ENCODE peak calls at places on chromosomes 13 and 19, in four cellular contexts. Y, C, K and U are unnamed samples.

GRCh38 chr13:46622918-46623256 is 69.9 kb downstream of the LRCH1 start:
- DNase-seq in Y (no peak), C (no peak), K (no peak), U (no peak)

GRCh38 chr13:68759617-68760016 is 1348.0 kb upstream of the ATXN8OS start:
- DNase-seq in Y (no peak), C (no peak), K (no peak), U (no peak)

GRCh38 chr13:93398167-93398566 is 171.6 kb downstream of the GPC6 start:
- DNase-seq in Y (no peak), C (no peak), K (no peak), U (no peak)

GRCh38 chr19:55400281-55401087 is 7.1 kb downstream of the UBE2S start:
- DNase-seq in Y (no peak), C (no peak), K (no peak), U (no peak)

GRCh38 chr19:45323671-45324081 is 1.0 kb upstream of the CKM start:
- DNase-seq in Y (peak; percentile 55), C (no peak), K (no peak), U (no peak)

GRCh38 chr19:719636-720377 is 11.1 kb downstream of the PALM start:
- DNase-seq in Y (peak; percentile 71), C (no peak), K (no peak), U (peak; percentile 37)

GRCh38 chr13:40113644-40114304 is 458.3 kb downstream of the COG6 start:
- DNase-seq in Y (no peak), C (no peak), K (no peak), U (no peak)

GRCh38 chr13:24052547-24052981 is 108.0 kb upstream of the SPATA13 start:
- DNase-seq in Y (no peak), C (no peak), K (no peak), U (no peak)

GRCh38 chr13:33110713-33111413 is 94.6 kb downstream of the KL start:
- DNase-seq in Y (no peak), C (no peak), K (no peak), U (peak; percentile 31)

DNA sequence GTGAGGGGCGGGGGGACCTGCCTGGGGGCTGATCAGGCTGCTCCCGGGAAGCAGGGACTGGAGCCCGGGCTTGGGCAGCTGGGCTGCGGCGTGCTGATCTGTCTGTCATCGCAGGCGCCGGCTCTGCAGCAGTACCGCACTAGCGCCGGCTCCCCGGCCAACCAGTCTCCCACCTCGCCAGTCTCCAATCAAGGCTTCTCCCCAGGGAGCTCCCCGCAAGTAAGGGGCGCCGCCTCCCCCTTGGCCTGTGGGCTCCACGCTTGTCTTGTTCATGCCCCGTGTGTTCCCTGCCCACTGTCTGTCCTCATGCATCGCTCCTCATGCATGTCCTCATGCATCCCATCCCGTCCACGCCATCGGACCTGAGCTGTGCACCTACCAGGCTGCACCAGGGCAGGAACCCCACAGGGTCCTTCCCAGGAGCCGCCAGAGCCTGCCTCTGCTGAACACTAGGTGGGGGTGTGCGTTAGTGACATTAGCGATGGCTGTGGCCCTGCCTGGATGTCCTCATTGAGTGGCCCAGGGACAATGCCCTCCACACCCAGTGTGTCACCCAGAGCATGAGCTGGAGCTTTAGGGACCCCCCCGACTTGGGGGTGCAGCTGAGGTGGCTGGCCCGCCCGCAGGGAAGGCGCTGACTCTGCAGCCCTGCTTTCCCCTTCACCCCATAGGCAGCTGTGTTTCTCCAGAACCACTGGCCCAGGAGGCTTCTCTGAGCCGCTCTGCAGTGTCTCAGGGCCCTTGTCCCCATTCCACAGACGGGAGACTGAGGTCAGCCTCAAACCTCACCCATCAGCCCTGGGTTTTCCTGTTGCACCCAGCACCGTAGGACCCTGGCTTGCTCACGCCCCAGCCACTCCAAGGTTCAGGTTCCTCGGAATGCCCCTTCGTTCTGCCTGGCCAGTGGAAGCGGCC is 19.5 kb downstream of the COMP start:
- DNase-seq in Y (no peak), C (no peak), K (no peak), U (peak; percentile 62)
- TF ChIP-seq CTCF in Y (peak; percentile 37), C (peak; percentile 45), K (no peak), U (no peak)

DNA sequence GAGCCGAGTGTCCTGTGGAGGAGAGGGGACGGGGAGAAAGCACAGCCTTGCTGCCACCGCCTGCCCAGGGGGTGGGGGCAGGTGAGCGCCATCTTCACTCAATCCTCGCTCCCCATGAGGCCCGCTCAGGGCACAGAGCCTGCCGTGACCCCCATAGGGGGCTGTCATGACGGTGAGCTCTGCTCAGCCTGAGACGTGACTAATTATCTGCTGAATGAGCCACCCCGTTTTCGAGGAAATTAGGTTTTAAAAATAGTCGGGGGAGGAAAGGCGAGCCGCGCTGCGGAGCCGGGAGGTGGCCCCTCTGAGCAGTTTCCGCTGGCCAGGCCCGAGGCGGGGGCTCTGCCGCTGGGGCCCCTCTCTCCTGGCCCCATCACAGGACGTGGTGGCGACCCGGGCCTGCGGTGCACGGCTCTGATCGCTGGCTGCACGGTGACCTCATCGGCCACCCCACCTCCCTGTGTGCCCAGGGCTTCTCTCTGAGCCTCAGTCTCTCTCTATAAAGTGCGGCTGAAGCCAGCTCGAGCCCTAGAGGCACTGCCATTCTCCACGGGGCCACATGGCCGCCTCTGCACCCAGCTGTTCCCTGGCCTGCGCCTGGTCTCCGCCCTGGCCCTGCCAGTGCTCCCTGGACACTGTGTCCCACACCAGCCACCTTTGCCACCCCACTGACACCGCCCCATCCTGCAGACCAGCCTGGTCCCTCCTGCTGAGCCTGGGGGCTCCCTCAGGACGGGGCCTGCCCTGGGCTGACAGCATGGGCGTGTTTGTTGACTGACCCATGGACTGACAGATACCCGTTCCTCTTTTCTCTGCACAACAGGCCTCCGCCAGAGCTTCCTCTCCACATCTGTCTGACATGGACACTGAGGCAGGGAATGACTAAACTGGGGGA is 28.3 kb downstream of the PIP5K1C start:
- DNase-seq in Y (peak; percentile 32), C (no peak), K (no peak), U (peak; percentile 74)
- TF ChIP-seq CTCF in Y (no peak), C (no peak), K (no peak), U (no peak)

DNA sequence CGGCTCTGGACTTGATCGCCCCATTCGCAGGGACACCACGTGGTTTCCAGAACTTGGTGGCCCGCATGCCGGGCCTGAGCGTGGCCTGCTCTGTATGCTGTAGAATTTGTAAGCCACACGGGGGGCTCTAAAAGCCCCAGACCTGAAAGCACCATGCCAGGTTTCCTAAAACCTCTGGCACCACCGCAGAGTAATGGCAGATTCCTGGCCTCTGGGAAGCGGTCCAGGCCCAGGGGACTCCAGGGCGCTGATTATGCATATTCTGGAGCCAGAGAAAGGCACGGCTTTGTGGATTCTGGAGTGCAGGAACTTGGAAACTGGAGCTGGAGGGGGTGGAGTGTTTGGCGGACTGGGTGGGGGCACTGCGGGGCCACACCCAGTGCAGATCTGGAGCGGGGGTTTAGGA is 3.7 kb downstream of the FTL start:
- DNase-seq in Y (no peak), C (no peak), K (no peak), U (no peak)
- TF ChIP-seq CTCF in Y (no peak), C (no peak), K (no peak), U (no peak)

GRCh38 chr19:40808021-40808325 is 9.0 kb downstream of the EGLN2 start:
- DNase-seq in Y (no peak), C (no peak), K (no peak), U (no peak)
- TF ChIP-seq CTCF in Y (no peak), C (no peak), K (no peak), U (no peak)

GRCh38 chr19:18587962-18588610 is 512 bp upstream of the REX1BD start:
- DNase-seq in Y (no peak), C (no peak), K (no peak), U (peak; percentile 8)

GRCh38 chr19:18587561-18587960 is 1.0 kb upstream of the REX1BD start:
- DNase-seq in Y (no peak), C (no peak), K (no peak), U (no peak)

GRCh38 chr19:18588611-18589379 is at the start of gene REX1BD:
- DNase-seq in Y (peak; percentile 90), C (peak; percentile 83), K (peak; percentile 87), U (peak; percentile 93)

GRCh38 chr19:18590273-18591272 is 2.0 kb downstream of the REX1BD start:
- DNase-seq in Y (peak; percentile 92), C (peak; percentile 74), K (no peak), U (peak; percentile 49)

DNA sequence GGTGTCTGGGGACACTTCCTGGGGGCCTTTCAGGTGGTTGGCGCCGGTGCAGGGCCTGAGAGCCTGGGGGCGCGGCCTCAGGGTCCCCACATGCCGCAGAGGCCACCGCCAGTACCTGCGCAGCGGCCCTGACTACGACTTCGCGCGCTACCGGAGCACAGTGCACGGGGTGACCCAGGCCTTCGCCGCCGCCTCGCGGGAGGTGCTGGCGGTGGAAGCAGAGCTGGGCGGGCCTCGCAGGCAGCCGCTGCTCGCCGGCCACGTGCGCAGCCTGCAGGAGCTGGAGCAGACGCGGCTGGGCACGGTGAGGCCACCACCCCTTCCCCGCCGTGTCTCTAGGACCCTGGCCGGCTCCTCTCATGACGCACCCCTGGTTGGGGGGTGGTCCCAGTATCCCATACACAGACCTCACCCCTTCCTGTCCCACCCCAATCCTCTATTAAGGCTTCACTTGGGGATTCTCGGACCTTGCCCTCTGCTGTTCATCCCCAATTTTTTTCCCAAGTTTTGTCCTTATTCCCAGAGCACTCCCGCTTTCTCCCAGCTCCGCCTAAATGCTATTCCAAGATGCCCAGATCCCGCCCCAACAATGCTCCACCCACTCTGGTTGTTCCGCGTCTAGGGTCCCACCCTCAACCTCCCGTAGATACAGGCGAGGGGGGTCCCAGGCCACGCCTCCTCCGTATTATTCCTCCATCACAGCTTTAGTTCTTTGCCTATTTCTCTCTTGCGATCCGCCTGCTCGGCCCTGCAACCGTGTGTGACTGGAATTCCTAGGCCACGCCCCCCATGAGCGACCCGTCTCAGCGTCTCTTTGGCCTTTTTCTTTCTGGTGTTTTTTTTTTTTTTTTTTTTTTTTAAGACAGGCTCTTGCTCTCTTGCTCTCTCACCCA is 1.0 kb downstream of the REX1BD start:
- DNase-seq in Y (peak; percentile 75), C (peak; percentile 62), K (no peak), U (peak; percentile 81)
- TF ChIP-seq CTCF in Y (no peak), C (peak; percentile 22), K (no peak), U (peak; percentile 4)

DNA sequence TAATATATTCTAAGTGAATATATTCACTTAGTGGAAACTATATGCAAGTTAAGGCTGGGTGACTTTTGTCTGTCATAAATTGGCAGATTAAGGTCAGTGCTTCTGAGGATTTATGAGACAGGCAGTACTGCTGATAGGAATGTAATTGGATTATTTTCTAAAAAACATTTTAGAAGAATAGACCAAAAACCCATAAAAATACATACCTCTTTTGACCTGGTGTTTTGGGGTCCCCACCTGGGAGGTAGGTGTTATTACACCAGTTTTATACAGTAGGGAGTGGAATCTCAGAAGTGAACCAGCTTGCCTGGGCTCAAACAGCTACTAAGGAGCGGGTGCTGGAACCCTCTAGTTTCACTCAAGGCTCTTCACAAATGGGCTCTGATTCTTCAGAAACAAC is 25.3 kb downstream of the COG3 start:
- DNase-seq in Y (no peak), C (no peak), K (peak; percentile 28), U (no peak)
- TF ChIP-seq CTCF in Y (no peak), C (peak; percentile 48), K (peak; percentile 66), U (peak; percentile 5)

GRCh38 chr13:45267215-45267614 is 66.4 kb upstream of the KCTD4 start:
- DNase-seq in Y (no peak), C (no peak), K (no peak), U (no peak)

DNA sequence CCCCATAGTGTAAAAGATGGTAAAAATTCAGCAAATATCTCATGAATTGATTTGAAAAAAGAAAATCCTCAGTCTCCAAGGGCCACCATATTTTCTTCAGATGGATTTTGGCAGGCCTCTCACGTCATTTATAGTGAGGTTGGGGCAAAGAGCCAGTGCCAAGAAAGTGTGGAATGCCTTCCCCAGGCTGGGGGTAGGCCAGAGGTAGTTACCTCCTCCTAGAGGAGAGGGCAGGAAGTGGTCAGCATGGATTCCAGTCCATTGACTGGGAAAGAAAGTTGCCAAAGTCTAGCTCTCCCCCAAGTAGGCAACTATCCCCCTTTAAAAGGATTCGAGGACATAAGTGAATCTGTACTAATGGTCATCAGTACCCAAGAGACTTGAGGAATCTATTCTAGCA is 68.4 kb upstream of the KCTD4 start:
- DNase-seq in Y (no peak), C (no peak), K (no peak), U (no peak)
- TF ChIP-seq CTCF in Y (no peak), C (no peak), K (no peak), U (no peak)

GRCh38 chr19:17448190-17448967 is at the start of gene TMEM221:
- DNase-seq in Y (peak; percentile 73), C (peak; percentile 58), K (no peak), U (peak; percentile 84)
- TF ChIP-seq CTCF in Y (peak; percentile 53), C (peak; percentile 64), K (peak; percentile 56), U (peak; percentile 52)